ENCODE peak calls at places on chromosomes 16 and 17, in seven cellular contexts. K is H4, V is RWPE1, R is sciatic nerve, M is NCI-H460, C is nephron progenitor cell, G is neural progenitor cell. B is an unnamed sample.
A peak's percentile ranks its signal among the peaks of the same experiment; 100 is the strongest.

GRCh38 chr16:76532188-76532973 is 255.2 kb downstream of the CNTNAP4 start:
- DNase-seq in K (no peak), C (no peak), R (no peak), M (no peak), G (no peak), V (no peak), B (no peak)

GRCh38 chr16:1298406-1298805 is 11.0 kb upstream of the UBE2I start:
- DNase-seq in C (no peak), K (no peak), G (no peak), R (no peak), V (no peak), M (no peak), B (no peak)

GRCh38 chr17:73342057-73342522 is 30.3 kb upstream of the CDC42EP4 start:
- DNase-seq in V (peak; percentile 34), C (peak; percentile 63), R (peak; percentile 88), G (peak; percentile 93), M (no peak), K (peak; percentile 89), B (peak; percentile 86)

GRCh38 chr17:7081341-7082062 is 1.5 kb upstream of the CLEC10A start:
- DNase-seq in K (no peak), M (no peak), G (no peak), C (no peak), V (no peak), R (no peak), B (no peak)

GRCh38 chr16:89018605-89019158 is 41.7 kb upstream of the CBFA2T3 start:
- DNase-seq in G (no peak), C (peak; percentile 1), K (no peak), M (no peak), V (no peak), R (no peak), B (no peak)

GRCh38 chr17:73334771-73335513 is 23.1 kb upstream of the CDC42EP4 start:
- DNase-seq in G (no peak), M (no peak), K (no peak), R (peak; percentile 54), C (no peak), V (no peak), B (peak; percentile 96)

GRCh38 chr16:82507271-82507670 is 119.5 kb upstream of the CDH13 start:
- DNase-seq in K (no peak), C (no peak), G (no peak), M (no peak), V (no peak), R (no peak), B (no peak)

GRCh38 chr16:10552281-10552680 is 28.1 kb downstream of the EMP2 start:
- DNase-seq in C (no peak), M (no peak), K (no peak), R (no peak), V (no peak), G (no peak), B (no peak)

GRCh38 chr17:27326585-27326984 is 32.7 kb downstream of the WSB1 start:
- DNase-seq in V (no peak), K (no peak), M (no peak), C (no peak), G (no peak), R (no peak), B (no peak)

GRCh38 chr17:3888343-3889171 is 4.3 kb downstream of the CAMKK1 start:
- DNase-seq in R (peak; percentile 86), G (peak; percentile 68), K (peak; percentile 69), C (peak; percentile 71), V (peak; percentile 94), M (peak; percentile 91), B (no peak)

GRCh38 chr17:42866631-42867575 is 15.9 kb downstream of the AOC3 start:
- DNase-seq in V (no peak), K (no peak), M (no peak), G (no peak), R (no peak), C (no peak), B (no peak)